ENCODE peak calls at places on chromosomes 4 and X, in seven cellular contexts. H is SK-N-SH, O is HCT116, L is HepG2, A is K562, J is H1, U is GM12878. N is an unnamed sample.

GRCh38 chrX:144715356-144715755 is 531.9 kb upstream of the SPANXN1 start:
- DNase-seq in H (no peak), O (no peak), L (no peak), A (no peak), J (no peak), U (no peak), N (no peak)

GRCh38 chr4:74920704-74921103 is 12.2 kb upstream of the PARM1 start:
- DNase-seq in H (no peak), O (no peak), L (no peak), A (no peak), J (no peak), U (no peak), N (no peak)

GRCh38 chrX:143580266-143580665 is 55.6 kb downstream of the SLITRK4 start:
- DNase-seq in H (no peak), O (no peak), L (no peak), A (no peak), J (no peak), U (no peak), N (no peak)

GRCh38 chr4:41859106-41859505 is 76.1 kb upstream of the TMEM33 start:
- DNase-seq in H (no peak), O (no peak), L (no peak), A (no peak), J (no peak), U (no peak), N (no peak)

GRCh38 chr4:89123418-89123817 is 12.1 kb downstream of the TIGD2 start:
- DNase-seq in H (no peak), O (no peak), L (peak; percentile 73), A (no peak), J (no peak), U (no peak), N (peak; percentile 9)

GRCh38 chr4:8834681-8835220 is 36.9 kb downstream of the HMX1 start:
- DNase-seq in H (peak; percentile 45), O (no peak), L (no peak), A (no peak), J (no peak), U (no peak), N (no peak)

GRCh38 chr4:148415500-148415899 is 26.7 kb downstream of the NR3C2 start:
- DNase-seq in H (peak; percentile 20), O (peak; percentile 3), L (no peak), A (no peak), J (no peak), U (no peak), N (peak; percentile 50)

GRCh38 chr4:163284304-163284703 is 48.1 kb downstream of the NPY1R start:
- DNase-seq in H (no peak), O (no peak), L (no peak), A (no peak), J (no peak), U (no peak), N (no peak)

GRCh38 chr4:41199788-41200187 is 14.6 kb downstream of the APBB2 start:
- DNase-seq in H (no peak), O (no peak), L (no peak), A (no peak), J (no peak), U (no peak), N (no peak)

GRCh38 chrX:152025656-152026440 is 51.4 kb upstream of the GABRE start:
- DNase-seq in H (no peak), O (no peak), L (no peak), A (no peak), J (no peak), U (no peak), N (no peak)

GRCh38 chr4:1579834-1580686 is 104.1 kb downstream of the FAM53A start:
- DNase-seq in H (peak; percentile 90), O (peak; percentile 54), L (peak; percentile 15), A (peak; percentile 92), J (no peak), U (no peak), N (peak; percentile 97)

GRCh38 chr4:37648084-37648817 is 37.9 kb downstream of the RELL1 start:
- DNase-seq in H (no peak), O (peak; percentile 77), L (peak; percentile 92), A (no peak), J (peak; percentile 31), U (no peak), N (peak; percentile 95)

GRCh38 chr4:1232661-1233621 is 16.0 kb downstream of the CTBP1 start:
- DNase-seq in H (peak; percentile 96), O (no peak), L (no peak), A (no peak), J (no peak), U (no peak), N (no peak)

GRCh38 chrX:30973784-30974427 is 84.9 kb upstream of the TAB3 start:
- DNase-seq in H (no peak), O (no peak), L (no peak), A (peak; percentile 11), J (no peak), U (no peak), N (no peak)

GRCh38 chr4:8907596-8908205 is 36.1 kb upstream of the HMX1 start:
- DNase-seq in H (peak; percentile 37), O (no peak), L (no peak), A (no peak), J (no peak), U (no peak), N (no peak)

GRCh38 chr4:140091305-140091704 is 62.7 kb downstream of the MAML3 start:
- DNase-seq in H (no peak), O (no peak), L (no peak), A (no peak), J (no peak), U (no peak), N (no peak)

GRCh38 chr4:77625485-77625884 is 19.9 kb downstream of the CXCL13 start:
- DNase-seq in H (no peak), O (no peak), L (no peak), A (no peak), J (no peak), U (no peak), N (no peak)

GRCh38 chr4:53592128-53592527 is 842 bp upstream of the LNX1 start:
- DNase-seq in H (no peak), O (no peak), L (no peak), A (no peak), J (no peak), U (no peak), N (no peak)

GRCh38 chr4:87266986-87267385 is 46.6 kb upstream of the KLHL8 start:
- DNase-seq in H (peak; percentile 23), O (no peak), L (no peak), A (no peak), J (no peak), U (no peak), N (no peak)

GRCh38 chr4:53702334-53703266 is 111.3 kb upstream of the LNX1 start:
- DNase-seq in H (peak; percentile 84), O (no peak), L (peak; percentile 63), A (no peak), J (no peak), U (peak; percentile 88), N (peak; percentile 28)

GRCh38 chrX:639151-639550 is 8.6 kb downstream of the SHOX start:
- DNase-seq in H (no peak), O (no peak), L (no peak), A (no peak), J (no peak), U (no peak), N (no peak)

DNA sequence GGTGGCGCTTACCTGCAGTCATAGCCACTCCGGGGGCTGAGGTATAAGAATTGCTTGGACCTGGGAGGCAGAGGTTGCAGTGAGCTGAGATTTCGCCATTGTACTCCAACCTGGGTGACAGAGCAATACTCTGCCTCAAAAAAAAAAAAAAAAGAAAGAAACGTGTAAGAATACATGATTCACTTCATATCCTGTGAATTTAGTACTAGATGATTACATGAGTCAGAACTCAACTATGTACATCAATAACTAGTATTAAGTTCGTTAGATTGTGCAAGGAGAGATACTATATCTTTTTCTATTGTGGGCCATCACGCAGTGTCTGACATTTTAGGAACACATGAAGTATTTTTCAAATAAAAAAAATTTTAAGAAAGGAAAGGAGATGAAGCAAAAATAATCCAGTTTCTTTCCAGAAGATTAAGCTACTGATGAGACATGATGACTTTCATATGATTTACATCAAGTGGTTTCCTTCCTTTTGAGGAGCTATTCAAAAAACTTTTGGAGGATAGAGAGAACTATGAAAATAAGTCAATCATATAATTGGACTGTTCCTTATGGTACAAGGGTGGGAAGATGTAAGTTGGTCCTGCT is 64.7 kb upstream of the EXOC1L start:
- DNase-seq in H (no peak), O (peak; percentile 13), L (no peak), A (no peak), J (no peak), U (no peak), N (no peak)
- TF ChIP-seq JUND in H (no peak), O (peak; percentile 45), L (no peak), A (no peak), J (no peak), U (no peak), N (no peak)

GRCh38 chr4:76607266-76607799 is 172.3 kb downstream of the SHROOM3 start:
- DNase-seq in H (no peak), O (no peak), L (no peak), A (no peak), J (no peak), U (peak; percentile 62), N (peak; percentile 25)

GRCh38 chr4:76610751-76611150 is 175.7 kb downstream of the SHROOM3 start:
- DNase-seq in H (no peak), O (no peak), L (no peak), A (no peak), J (no peak), U (no peak), N (no peak)

GRCh38 chr4:76605099-76605563 is 170.1 kb downstream of the SHROOM3 start:
- DNase-seq in H (no peak), O (no peak), L (no peak), A (no peak), J (no peak), U (no peak), N (no peak)

GRCh38 chr4:76607846-76608245 is 172.8 kb downstream of the SHROOM3 start:
- DNase-seq in H (no peak), O (no peak), L (no peak), A (no peak), J (no peak), U (no peak), N (no peak)

DNA sequence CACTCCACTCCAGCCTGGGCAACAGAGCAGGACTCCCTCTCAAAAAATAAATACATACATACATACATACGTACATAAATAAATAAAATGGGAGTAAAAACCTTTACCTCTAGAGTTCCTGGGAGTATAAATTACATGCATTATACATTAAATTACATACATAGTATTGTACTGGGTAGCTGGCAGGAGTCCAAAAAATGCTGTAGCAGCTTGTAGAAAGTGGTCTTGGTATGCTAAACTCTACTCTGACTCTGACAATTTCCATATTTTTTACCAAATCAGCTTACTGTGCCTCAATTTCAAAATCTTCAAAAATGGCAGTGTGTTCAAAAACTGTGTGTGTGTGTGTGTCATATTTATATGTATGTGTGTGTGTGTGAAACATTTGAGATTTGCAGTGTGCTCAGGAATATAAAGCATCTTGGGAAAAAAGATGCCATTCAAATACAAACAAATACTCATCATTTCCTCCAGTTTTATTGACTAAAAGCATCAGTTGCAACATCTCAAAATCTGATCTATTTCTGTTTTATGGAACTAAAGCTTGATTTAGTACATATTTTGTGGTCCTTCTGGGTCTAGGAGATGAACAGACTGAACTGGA is 171.7 kb downstream of the SHROOM3 start:
- DNase-seq in H (no peak), O (no peak), L (no peak), A (no peak), J (no peak), U (no peak), N (no peak)
- TF ChIP-seq JUND in H (no peak), O (no peak), L (no peak), A (no peak), J (no peak), U (no peak), N (no peak)

GRCh38 chrX:14913241-14913640 is 40.0 kb downstream of the MOSPD2 start:
- DNase-seq in H (no peak), O (no peak), L (no peak), A (no peak), J (no peak), U (no peak), N (peak; percentile 56)
- TF ChIP-seq JUND in H (no peak), O (no peak), L (no peak), A (no peak), J (no peak), U (no peak), N (no peak)

GRCh38 chr4:170374770-170375169 is 285.0 kb upstream of the AADAT start:
- DNase-seq in H (peak; percentile 24), O (peak; percentile 40), L (peak; percentile 39), A (peak; percentile 10), J (peak; percentile 33), U (no peak), N (peak; percentile 1)
- TF ChIP-seq JUND in H (no peak), O (no peak), L (no peak), A (no peak), J (no peak), U (no peak), N (no peak)